ENCODE peak calls at places on chromosomes 12 and 14, in five cellular contexts. One of them, this sample, is unnamed.

GRCh38 chr12:129257526-129257925 is 404.2 kb downstream of the GLT1D1 start:
- DNase-seq in testis: no peak
- DNase-seq in fibroblast of the aortic adventitia: no peak
- DNase-seq in HCT116: no peak
- DNase-seq in A549: no peak
- DNase-seq in this sample: no peak

GRCh38 chr12:116434155-116435065 is 124.8 kb upstream of the MAP1LC3B2 start:
- DNase-seq in A549: peak; percentile 81
- DNase-seq in HCT116: peak; percentile 91
- DNase-seq in testis: peak; percentile 51
- DNase-seq in fibroblast of the aortic adventitia: peak; percentile 93
- DNase-seq in this sample: peak; percentile 78

GRCh38 chr12:6767592-6768384 is 1.6 kb downstream of the PTMS start:
- DNase-seq in HCT116: no peak
- DNase-seq in fibroblast of the aortic adventitia: no peak
- DNase-seq in A549: no peak
- DNase-seq in testis: peak; percentile 34
- DNase-seq in this sample: peak; percentile 49

GRCh38 chr14:74257078-74257987 is 18.1 kb downstream of the VSX2 start:
- DNase-seq in A549: peak; percentile 47
- DNase-seq in fibroblast of the aortic adventitia: peak; percentile 20
- DNase-seq in testis: peak; percentile 48
- DNase-seq in HCT116: no peak
- DNase-seq in this sample: peak; percentile 64

GRCh38 chr14:51285102-51285501 is 45.1 kb downstream of the TMX1 start:
- DNase-seq in testis: no peak
- DNase-seq in HCT116: no peak
- DNase-seq in fibroblast of the aortic adventitia: no peak
- DNase-seq in A549: no peak
- DNase-seq in this sample: no peak

GRCh38 chr14:101121399-101122113 is 218.0 kb upstream of the RTL1 start:
- DNase-seq in HCT116: no peak
- DNase-seq in A549: no peak
- DNase-seq in fibroblast of the aortic adventitia: no peak
- DNase-seq in testis: no peak
- DNase-seq in this sample: no peak

GRCh38 chr14:71103662-71104484 is 196.6 kb downstream of the PCNX1 start:
- DNase-seq in A549: peak; percentile 48
- DNase-seq in fibroblast of the aortic adventitia: peak; percentile 86
- DNase-seq in HCT116: peak; percentile 41
- DNase-seq in testis: no peak
- DNase-seq in this sample: peak; percentile 39

GRCh38 chr14:33065634-33066033 is 127.0 kb downstream of the NPAS3 start:
- DNase-seq in A549: no peak
- DNase-seq in testis: no peak
- DNase-seq in fibroblast of the aortic adventitia: no peak
- DNase-seq in HCT116: no peak
- DNase-seq in this sample: no peak

GRCh38 chr12:100970894-100971293 is 176.3 kb downstream of the ANO4 start:
- DNase-seq in fibroblast of the aortic adventitia: no peak
- DNase-seq in A549: no peak
- DNase-seq in HCT116: no peak
- DNase-seq in testis: no peak
- DNase-seq in this sample: no peak

GRCh38 chr14:99718811-99719192 is 34.7 kb downstream of the CYP46A1 start:
- DNase-seq in A549: no peak
- DNase-seq in fibroblast of the aortic adventitia: no peak
- DNase-seq in testis: no peak
- DNase-seq in HCT116: no peak
- DNase-seq in this sample: no peak
- H3K4me3 ChIP-seq in A549: no peak overlapping the region
- H3K4me3 ChIP-seq in fibroblast of the aortic adventitia: no peak overlapping the region
- H3K4me3 ChIP-seq in testis: no peak overlapping the region
- H3K4me3 ChIP-seq in HCT116: no peak overlapping the region
- H3K4me3 ChIP-seq in this sample: no peak overlapping the region

DNA sequence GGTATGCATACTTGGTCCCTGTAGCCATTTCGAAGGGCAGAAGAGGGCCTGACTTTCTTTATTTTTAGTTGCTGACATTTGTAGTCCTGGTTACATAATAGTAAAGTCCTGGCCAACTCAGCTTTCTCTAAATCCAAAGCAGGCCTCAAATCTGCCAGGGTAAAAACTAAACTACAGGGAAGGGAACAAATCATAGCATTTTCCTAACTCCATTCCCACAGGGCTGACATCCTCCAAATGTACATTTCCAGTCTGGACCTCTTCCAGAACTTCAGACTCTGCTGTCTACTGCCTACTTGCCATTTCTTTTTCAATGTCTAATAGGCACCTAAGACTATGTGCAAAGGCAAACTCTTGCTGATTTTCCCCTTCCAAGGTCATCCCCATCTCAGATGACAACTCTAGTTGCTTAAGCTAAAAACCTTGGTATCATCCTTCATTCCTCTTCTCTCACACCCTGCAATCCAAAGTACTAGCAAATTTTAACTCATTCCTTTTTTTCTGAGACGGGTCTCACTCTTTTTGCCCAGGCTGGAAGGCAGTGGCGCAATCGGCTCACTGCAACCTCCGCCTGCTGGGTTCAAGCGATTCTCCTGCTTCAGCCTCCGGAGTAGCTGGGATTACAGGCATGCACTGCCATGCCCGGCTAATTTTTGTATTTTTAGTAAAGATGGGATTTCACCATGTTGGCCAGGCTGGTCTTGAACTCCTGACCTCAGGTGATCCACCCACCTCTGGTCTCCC is 2.0 kb downstream of the DDIT3 start:
- DNase-seq in fibroblast of the aortic adventitia: peak; percentile 51
- DNase-seq in HCT116: no peak
- DNase-seq in testis: no peak
- DNase-seq in A549: no peak
- DNase-seq in this sample: no peak
- H3K4me3 ChIP-seq in fibroblast of the aortic adventitia: peak overlapping the region; percentile 100
- H3K4me3 ChIP-seq in HCT116: peak overlapping the region; percentile 88
- H3K4me3 ChIP-seq in testis: no peak overlapping the region
- H3K4me3 ChIP-seq in A549: peak overlapping the region; percentile 85
- H3K4me3 ChIP-seq in this sample: peak overlapping the region; percentile 100

DNA sequence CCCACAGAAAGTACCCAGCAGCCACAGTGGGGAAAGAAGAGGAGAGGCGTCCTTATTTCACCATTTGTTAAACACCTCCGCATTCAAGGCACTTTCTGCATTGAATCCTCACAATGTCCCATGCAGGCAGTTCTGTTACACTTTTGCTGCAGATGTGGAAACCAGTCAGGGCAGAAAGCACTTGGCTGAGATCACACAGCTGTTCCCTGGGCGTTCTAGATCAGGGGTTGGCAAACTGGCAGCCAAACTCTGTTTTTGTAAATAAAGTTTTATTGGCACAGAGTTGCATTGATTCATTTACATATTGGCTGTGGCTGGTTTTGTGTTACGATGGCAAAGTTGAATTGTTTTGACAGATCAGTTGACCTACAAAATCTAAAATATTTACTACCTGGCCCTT is 20.1 kb downstream of the FOXN4 start:
- DNase-seq in HCT116: no peak
- DNase-seq in A549: no peak
- DNase-seq in testis: no peak
- DNase-seq in fibroblast of the aortic adventitia: no peak
- DNase-seq in this sample: no peak
- H3K4me3 ChIP-seq in HCT116: no peak overlapping the region
- H3K4me3 ChIP-seq in A549: no peak overlapping the region
- H3K4me3 ChIP-seq in testis: no peak overlapping the region
- H3K4me3 ChIP-seq in fibroblast of the aortic adventitia: no peak overlapping the region
- H3K4me3 ChIP-seq in this sample: no peak overlapping the region

DNA sequence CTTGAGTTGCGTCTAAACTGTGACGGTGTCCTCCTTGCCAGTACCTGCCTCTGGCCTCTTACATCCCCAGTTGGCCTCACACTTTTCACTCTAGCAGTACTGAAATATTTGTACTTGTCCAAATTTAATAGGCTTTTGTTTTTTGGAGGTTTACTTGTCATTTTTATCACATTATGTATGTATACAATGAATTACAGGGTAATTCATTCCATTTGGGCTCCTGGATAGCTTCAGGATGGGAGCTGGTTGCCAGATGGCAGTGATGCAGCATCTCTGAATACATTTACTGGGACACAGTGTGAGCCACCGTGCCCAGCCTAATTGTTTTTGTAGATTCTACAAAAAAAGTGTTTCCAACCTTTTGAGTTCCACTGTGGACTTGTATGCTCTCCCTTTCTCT is 13.4 kb downstream of the CCDC77 start:
- DNase-seq in HCT116: no peak
- DNase-seq in A549: no peak
- DNase-seq in fibroblast of the aortic adventitia: no peak
- DNase-seq in testis: no peak
- DNase-seq in this sample: no peak
- H3K4me3 ChIP-seq in HCT116: no peak overlapping the region
- H3K4me3 ChIP-seq in A549: no peak overlapping the region
- H3K4me3 ChIP-seq in fibroblast of the aortic adventitia: no peak overlapping the region
- H3K4me3 ChIP-seq in testis: no peak overlapping the region
- H3K4me3 ChIP-seq in this sample: no peak overlapping the region

GRCh38 chr14:75282166-75282547 is 3.5 kb downstream of the FOS start:
- DNase-seq in fibroblast of the aortic adventitia: peak; percentile 69
- DNase-seq in HCT116: no peak
- DNase-seq in testis: no peak
- DNase-seq in A549: no peak
- DNase-seq in this sample: no peak

GRCh38 chr14:75281691-75282000 is 3.0 kb downstream of the FOS start:
- DNase-seq in testis: no peak
- DNase-seq in A549: no peak
- DNase-seq in HCT116: no peak
- DNase-seq in fibroblast of the aortic adventitia: peak; percentile 60
- DNase-seq in this sample: no peak

GRCh38 chr14:75279739-75280447 is 1.3 kb downstream of the FOS start:
- DNase-seq in A549: no peak
- DNase-seq in HCT116: no peak
- DNase-seq in testis: peak; percentile 46
- DNase-seq in fibroblast of the aortic adventitia: peak; percentile 47
- DNase-seq in this sample: no peak

GRCh38 chr14:75280448-75280830 is 1.8 kb downstream of the FOS start:
- DNase-seq in testis: no peak
- DNase-seq in A549: no peak
- DNase-seq in fibroblast of the aortic adventitia: peak; percentile 47
- DNase-seq in HCT116: no peak
- DNase-seq in this sample: no peak

GRCh38 chr14:75280831-75281690 is 2.4 kb downstream of the FOS start:
- DNase-seq in HCT116: no peak
- DNase-seq in testis: no peak
- DNase-seq in A549: no peak
- DNase-seq in fibroblast of the aortic adventitia: no peak
- DNase-seq in this sample: no peak
- H3K4me3 ChIP-seq in HCT116: no peak overlapping the region
- H3K4me3 ChIP-seq in testis: peak overlapping the region; percentile 86
- H3K4me3 ChIP-seq in A549: no peak overlapping the region
- H3K4me3 ChIP-seq in fibroblast of the aortic adventitia: no peak overlapping the region
- H3K4me3 ChIP-seq in this sample: no peak overlapping the region

DNA sequence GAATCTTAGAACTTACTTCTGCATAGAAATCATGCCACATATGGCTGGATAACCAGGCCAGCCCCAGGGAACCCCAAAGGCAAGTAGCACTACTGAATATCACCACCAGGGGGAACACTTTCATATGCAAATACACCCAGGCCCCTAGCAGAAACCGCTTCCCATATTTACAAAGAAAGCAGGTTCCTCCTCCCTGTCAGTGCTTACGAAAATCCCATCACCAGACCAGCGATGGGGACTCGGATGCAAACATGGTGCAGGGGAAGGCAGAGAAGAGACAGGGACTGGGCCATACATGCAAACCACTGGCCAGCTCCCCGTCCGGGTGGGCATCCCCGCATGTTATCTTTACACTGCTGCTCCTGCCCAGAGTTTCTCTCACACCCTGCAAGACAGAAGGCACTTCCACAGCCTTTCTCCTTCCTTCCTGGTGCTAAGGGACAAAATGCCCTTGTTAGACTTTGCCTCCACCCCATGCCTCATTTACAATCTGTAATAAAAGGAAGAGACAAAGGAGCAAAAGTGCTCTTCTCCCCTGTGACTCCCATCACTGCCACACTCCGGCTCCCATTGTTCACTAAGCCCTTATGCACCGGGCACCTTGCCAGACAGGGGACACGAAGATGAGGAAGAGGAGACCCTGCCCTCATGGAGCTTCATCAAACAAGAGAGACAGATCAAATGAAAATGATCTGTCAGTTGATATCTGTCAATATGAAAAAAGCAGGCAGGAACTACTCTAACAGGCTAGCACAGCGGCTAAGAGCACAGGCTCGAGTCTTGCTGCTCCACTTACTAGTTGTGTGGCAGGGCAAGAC is 62.3 kb downstream of the PTPN21 start:
- DNase-seq in A549: peak; percentile 81
- DNase-seq in HCT116: peak; percentile 48
- DNase-seq in testis: peak; percentile 89
- DNase-seq in fibroblast of the aortic adventitia: peak; percentile 84
- DNase-seq in this sample: peak; percentile 83
- H3K4me3 ChIP-seq in A549: no peak overlapping the region
- H3K4me3 ChIP-seq in HCT116: no peak overlapping the region
- H3K4me3 ChIP-seq in testis: no peak overlapping the region
- H3K4me3 ChIP-seq in fibroblast of the aortic adventitia: no peak overlapping the region
- H3K4me3 ChIP-seq in this sample: peak overlapping the region; percentile 20

DNA sequence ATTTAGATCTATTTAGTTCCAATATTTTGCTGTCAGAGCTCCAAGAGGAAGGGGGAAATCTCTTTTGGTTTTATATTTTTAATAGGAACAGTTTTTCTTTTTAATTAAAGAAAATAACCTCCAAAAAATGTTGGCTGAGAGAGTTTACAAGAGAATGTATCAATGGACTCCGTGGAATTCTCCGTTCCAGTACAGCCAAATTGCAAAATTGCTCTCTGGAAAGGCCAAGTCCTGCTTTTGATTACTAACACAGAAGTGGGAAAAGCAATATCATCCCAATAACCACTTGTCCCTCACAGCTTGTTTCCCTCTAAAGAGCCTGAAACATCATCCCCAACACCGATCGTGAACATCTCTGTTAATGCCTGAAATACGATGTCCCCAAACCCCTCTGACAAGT is 36.9 kb downstream of the TBX5 start:
- DNase-seq in fibroblast of the aortic adventitia: peak; percentile 7
- DNase-seq in A549: no peak
- DNase-seq in testis: no peak
- DNase-seq in HCT116: no peak
- DNase-seq in this sample: no peak
- H3K4me3 ChIP-seq in fibroblast of the aortic adventitia: no peak overlapping the region
- H3K4me3 ChIP-seq in A549: no peak overlapping the region
- H3K4me3 ChIP-seq in testis: no peak overlapping the region
- H3K4me3 ChIP-seq in HCT116: no peak overlapping the region
- H3K4me3 ChIP-seq in this sample: no peak overlapping the region

DNA sequence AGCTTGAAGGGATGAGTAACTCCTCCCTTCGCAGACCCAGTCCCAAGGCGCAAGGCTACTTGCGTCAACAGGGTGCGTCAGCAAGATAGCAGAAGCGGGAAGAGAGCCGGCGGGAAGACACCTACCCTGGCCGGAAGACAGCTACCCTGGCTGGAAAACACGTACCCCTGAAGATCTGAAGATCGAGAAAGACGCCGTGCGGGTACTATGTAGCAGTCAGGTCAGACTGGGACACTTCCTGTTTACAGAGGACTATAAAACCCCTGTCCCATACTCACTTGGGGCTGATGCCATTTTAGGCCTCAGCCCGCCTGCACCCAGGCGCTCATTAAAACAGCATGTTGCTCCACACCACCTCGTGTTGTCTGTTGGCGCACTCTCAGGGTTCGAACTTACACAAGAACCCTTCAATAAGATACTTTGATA is 80.9 kb downstream of the ABCD2 start:
- DNase-seq in testis: peak; percentile 52
- DNase-seq in fibroblast of the aortic adventitia: no peak
- DNase-seq in A549: no peak
- DNase-seq in HCT116: no peak
- DNase-seq in this sample: no peak
- H3K4me3 ChIP-seq in testis: no peak overlapping the region
- H3K4me3 ChIP-seq in fibroblast of the aortic adventitia: no peak overlapping the region
- H3K4me3 ChIP-seq in A549: no peak overlapping the region
- H3K4me3 ChIP-seq in HCT116: no peak overlapping the region
- H3K4me3 ChIP-seq in this sample: no peak overlapping the region

This sample was measured in BE2C.